ENCODE peak calls at places on chromosomes 2 and 18, in seven cellular contexts. X is CD4-positive, alpha-beta T cell; R is K562; B is sigmoid colon; U is astrocyte of the cerebellum; S is esophagus squamous epithelium; J is upper lobe of right lung. K is an unnamed sample.

GRCh38 chr18:69567813-69568488 is 167.3 kb downstream of the DOK6 start:
- DNase-seq in X (no peak), R (no peak), B (no peak), U (no peak), S (no peak), J (no peak), K (no peak)

GRCh38 chr18:43789234-43790000 is 512.1 kb upstream of the SYT4 start:
- DNase-seq in X (no peak), R (no peak), B (no peak), U (peak), S (no peak), J (no peak), K (peak)

GRCh38 chr18:11320981-11321380 is 171.6 kb upstream of the PIEZO2 start:
- DNase-seq in X (no peak), R (no peak), B (no peak), U (peak), S (no peak), J (no peak), K (peak)

GRCh38 chr2:64052468-64053241 is 33.4 kb upstream of the VPS54 start:
- DNase-seq in X (no peak), R (no peak), B (no peak), U (no peak), S (no peak), J (no peak), K (peak)

GRCh38 chr2:29106980-29107388 is 8.2 kb upstream of the CLIP4 start:
- DNase-seq in X (no peak), R (no peak), B (no peak), U (no peak), S (no peak), J (no peak), K (peak)

GRCh38 chr2:30293303-30293912 is 62.1 kb downstream of the LBH start:
- DNase-seq in X (no peak), R (no peak), B (no peak), U (peak), S (no peak), J (no peak), K (peak)

GRCh38 chr18:6200375-6200774 is 214.3 kb downstream of the L3MBTL4 start:
- DNase-seq in X (no peak), R (no peak), B (no peak), U (no peak), S (no peak), J (no peak), K (no peak)

GRCh38 chr2:202152104-202152771 is 79.2 kb downstream of the KIAA2012 start:
- DNase-seq in X (no peak), R (no peak), B (no peak), U (no peak), S (no peak), J (no peak), K (no peak)

GRCh38 chr2:68775272-68775847 is 40.7 kb downstream of the ARHGAP25 start:
- DNase-seq in X (no peak), R (no peak), B (no peak), U (no peak), S (no peak), J (no peak), K (no peak)

GRCh38 chr2:138421315-138421970 is 80.1 kb upstream of the SPOPL start:
- DNase-seq in X (no peak), R (no peak), B (no peak), U (peak), S (no peak), J (no peak), K (peak)

GRCh38 chr2:182018218-182018617 is 32.6 kb downstream of the PPP1R1C start:
- DNase-seq in X (no peak), R (no peak), B (no peak), U (peak), S (no peak), J (no peak), K (peak)

GRCh38 chr2:11004206-11004605 is 92.5 kb downstream of the KCNF1 start:
- DNase-seq in X (no peak), R (no peak), B (no peak), U (peak), S (no peak), J (no peak), K (peak)

GRCh38 chr2:112275887-112276773 is 733 bp downstream of the ZC3H6 start:
- DNase-seq in X (peak), R (peak), B (peak), U (peak), S (peak), J (peak), K (peak)

GRCh38 chr2:241842067-241842415 is 16.7 kb downstream of the PDCD1 start:
- DNase-seq in X (no peak), R (no peak), B (peak), U (no peak), S (no peak), J (no peak), K (no peak)

GRCh38 chr2:31286961-31287550 is 53.1 kb downstream of the EHD3 start:
- DNase-seq in X (no peak), R (no peak), B (no peak), U (no peak), S (no peak), J (no peak), K (peak)

GRCh38 chr2:11822746-11823411 is 76.4 kb downstream of the LPIN1 start:
- DNase-seq in X (no peak), R (no peak), B (no peak), U (no peak), S (no peak), J (no peak), K (no peak)

GRCh38 chr2:180730976-180731375 is 249.4 kb upstream of the UBE2E3 start:
- DNase-seq in X (no peak), R (no peak), B (no peak), U (no peak), S (no peak), J (no peak), K (peak)

GRCh38 chr2:3974765-3975164 is 271.4 kb downstream of the DCDC2C start:
- DNase-seq in X (no peak), R (no peak), B (no peak), U (no peak), S (no peak), J (no peak), K (no peak)

GRCh38 chr2:95165030-95165370 is 609 bp upstream of the ZNF2 start:
- DNase-seq in X (no peak), R (no peak), B (no peak), U (no peak), S (no peak), J (no peak), K (no peak)

GRCh38 chr2:219522111-219523030 is 8.1 kb downstream of the ASIC4 start:
- DNase-seq in X (no peak), R (peak), B (peak), U (no peak), S (no peak), J (no peak), K (peak)

GRCh38 chr2:101821059-101821805 is 123.7 kb downstream of the MAP4K4 start:
- DNase-seq in X (no peak), R (no peak), B (no peak), U (no peak), S (no peak), J (no peak), K (no peak)

GRCh38 chr2:101820519-101820918 is 123.0 kb downstream of the MAP4K4 start:
- DNase-seq in X (no peak), R (no peak), B (no peak), U (no peak), S (no peak), J (no peak), K (peak)

GRCh38 chr2:101823849-101824248 is 126.3 kb downstream of the MAP4K4 start:
- DNase-seq in X (no peak), R (no peak), B (no peak), U (no peak), S (no peak), J (no peak), K (peak)

GRCh38 chr2:101821828-101822458 is 124.4 kb downstream of the MAP4K4 start:
- DNase-seq in X (no peak), R (no peak), B (no peak), U (no peak), S (no peak), J (no peak), K (no peak)

DNA sequence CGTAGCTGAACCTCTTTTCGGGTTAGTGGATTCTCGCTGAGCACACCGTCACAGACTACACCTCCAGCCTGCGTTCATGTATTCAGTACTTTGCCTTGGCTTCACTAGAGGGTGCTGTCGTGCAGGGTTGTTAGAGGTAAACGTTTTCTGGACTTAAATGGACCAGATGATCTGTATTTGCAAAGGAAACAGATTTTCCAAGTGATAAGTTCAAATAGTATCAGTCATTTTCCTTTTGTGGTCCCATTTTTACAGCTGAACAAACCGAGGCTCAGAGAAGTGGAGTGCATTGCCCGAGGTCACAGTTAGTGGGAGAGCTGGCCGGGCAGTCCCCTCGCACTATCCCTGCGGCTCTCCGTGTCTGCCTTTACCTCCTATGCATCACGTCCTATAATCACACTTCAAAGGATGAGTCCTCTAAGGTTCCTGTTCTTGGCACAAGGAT is 125.9 kb downstream of the MAP4K4 start:
- DNase-seq in X (peak), R (peak), B (peak), U (peak), S (peak), J (no peak), K (peak)
- TF ChIP-seq CTCF in X (peak), R (peak), B (peak), U (peak), S (peak), J (peak), K (peak)

GRCh38 chr2:216012133-216012829 is 1.1 kb downstream of the MREG start:
- DNase-seq in X (no peak), R (no peak), B (no peak), U (peak), S (no peak), J (no peak), K (no peak)
- TF ChIP-seq CTCF in X (no peak), R (no peak), B (no peak), U (peak), S (peak), J (no peak), K (peak)

GRCh38 chr18:34075963-34076860 is 148.5 kb downstream of the NOL4 start:
- DNase-seq in X (no peak), R (no peak), B (no peak), U (no peak), S (no peak), J (no peak), K (no peak)

DNA sequence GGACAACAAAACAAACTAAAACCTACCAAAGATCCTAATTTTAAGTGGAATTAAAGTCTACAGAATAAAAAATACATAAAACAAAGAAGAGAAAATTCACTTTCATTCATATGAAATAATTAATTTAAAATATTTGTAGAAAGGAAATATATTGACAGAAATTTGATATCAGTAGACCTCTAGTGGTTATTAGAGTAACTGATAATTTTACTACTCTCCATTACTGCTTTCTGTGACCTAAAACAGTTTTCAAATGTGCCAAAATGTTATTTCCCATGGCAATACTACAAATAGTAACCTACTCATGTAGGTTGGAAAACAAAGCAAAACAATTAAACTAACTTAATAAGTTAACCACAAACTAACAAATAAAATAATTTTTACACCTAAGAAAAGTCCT is 147.1 kb downstream of the NOL4 start:
- DNase-seq in X (no peak), R (no peak), B (no peak), U (no peak), S (no peak), J (no peak), K (no peak)
- TF ChIP-seq CTCF in X (no peak), R (no peak), B (no peak), U (no peak), S (no peak), J (no peak), K (no peak)

GRCh38 chr2:67041051-67041450 is 356.1 kb upstream of the ETAA1 start:
- DNase-seq in X (no peak), R (no peak), B (no peak), U (no peak), S (no peak), J (no peak), K (no peak)

GRCh38 chr2:67046568-67046967 is 350.6 kb upstream of the ETAA1 start:
- DNase-seq in X (no peak), R (no peak), B (no peak), U (no peak), S (no peak), J (no peak), K (no peak)

GRCh38 chr2:67039701-67040100 is 357.4 kb upstream of the ETAA1 start:
- DNase-seq in X (no peak), R (no peak), B (no peak), U (no peak), S (no peak), J (no peak), K (peak)

GRCh38 chr2:67048314-67048713 is 348.8 kb upstream of the ETAA1 start:
- DNase-seq in X (no peak), R (no peak), B (no peak), U (no peak), S (no peak), J (no peak), K (no peak)

GRCh38 chr2:67043781-67044478 is 353.2 kb upstream of the ETAA1 start:
- DNase-seq in X (no peak), R (no peak), B (no peak), U (no peak), S (no peak), J (no peak), K (no peak)
- TF ChIP-seq CTCF in X (no peak), R (no peak), B (no peak), U (no peak), S (no peak), J (no peak), K (no peak)

DNA sequence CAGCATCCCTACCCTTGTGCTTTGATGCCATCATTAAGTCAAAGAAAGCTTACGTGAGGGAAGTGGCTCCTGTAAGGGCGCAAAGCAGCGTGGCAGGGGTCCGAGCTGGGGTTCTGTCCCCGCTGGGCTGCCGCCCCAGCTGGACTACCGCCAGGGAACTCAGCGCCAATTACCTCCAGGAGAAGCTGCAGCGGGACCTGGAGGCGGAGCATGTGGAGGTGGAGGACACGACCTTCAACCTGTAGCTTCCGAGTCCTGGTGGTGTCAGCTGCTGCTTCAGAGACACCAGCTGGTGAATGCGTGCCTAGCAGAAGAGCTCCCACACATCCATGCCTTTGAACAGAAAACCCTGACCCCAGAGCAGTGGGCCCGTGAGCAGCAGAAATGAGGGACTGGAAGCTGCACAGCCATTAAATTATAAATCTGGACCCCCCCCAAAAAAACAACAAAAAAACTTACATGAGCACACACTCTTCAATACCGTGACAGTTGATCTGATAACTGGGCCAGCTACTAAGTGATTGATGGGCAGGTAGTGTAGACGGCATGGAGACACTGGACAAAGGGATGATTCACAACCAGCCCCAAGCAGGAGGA is 20.1 kb upstream of the YES1 start:
- DNase-seq in X (no peak), R (peak), B (no peak), U (no peak), S (no peak), J (no peak), K (peak)
- TF ChIP-seq CTCF in X (peak), R (peak), B (no peak), U (no peak), S (no peak), J (no peak), K (peak)

GRCh38 chr2:85753525-85754312 is at the start of gene ATOH8:
- DNase-seq in X (no peak), R (peak), B (peak), U (no peak), S (no peak), J (peak), K (peak)
- TF ChIP-seq CTCF in X (no peak), R (no peak), B (no peak), U (no peak), S (no peak), J (no peak), K (no peak)

GRCh38 chr2:86296947-86297346 is 40.5 kb downstream of the REEP1 start:
- DNase-seq in X (no peak), R (no peak), B (no peak), U (no peak), S (no peak), J (no peak), K (no peak)

GRCh38 chr2:86300496-86300895 is 36.9 kb downstream of the REEP1 start:
- DNase-seq in X (no peak), R (no peak), B (no peak), U (no peak), S (no peak), J (peak), K (no peak)

GRCh38 chr2:86297382-86298147 is 39.9 kb downstream of the REEP1 start:
- DNase-seq in X (no peak), R (no peak), B (peak), U (no peak), S (no peak), J (no peak), K (no peak)

GRCh38 chr2:86301010-86301409 is 36.4 kb downstream of the REEP1 start:
- DNase-seq in X (no peak), R (no peak), B (peak), U (no peak), S (no peak), J (peak), K (peak)

DNA sequence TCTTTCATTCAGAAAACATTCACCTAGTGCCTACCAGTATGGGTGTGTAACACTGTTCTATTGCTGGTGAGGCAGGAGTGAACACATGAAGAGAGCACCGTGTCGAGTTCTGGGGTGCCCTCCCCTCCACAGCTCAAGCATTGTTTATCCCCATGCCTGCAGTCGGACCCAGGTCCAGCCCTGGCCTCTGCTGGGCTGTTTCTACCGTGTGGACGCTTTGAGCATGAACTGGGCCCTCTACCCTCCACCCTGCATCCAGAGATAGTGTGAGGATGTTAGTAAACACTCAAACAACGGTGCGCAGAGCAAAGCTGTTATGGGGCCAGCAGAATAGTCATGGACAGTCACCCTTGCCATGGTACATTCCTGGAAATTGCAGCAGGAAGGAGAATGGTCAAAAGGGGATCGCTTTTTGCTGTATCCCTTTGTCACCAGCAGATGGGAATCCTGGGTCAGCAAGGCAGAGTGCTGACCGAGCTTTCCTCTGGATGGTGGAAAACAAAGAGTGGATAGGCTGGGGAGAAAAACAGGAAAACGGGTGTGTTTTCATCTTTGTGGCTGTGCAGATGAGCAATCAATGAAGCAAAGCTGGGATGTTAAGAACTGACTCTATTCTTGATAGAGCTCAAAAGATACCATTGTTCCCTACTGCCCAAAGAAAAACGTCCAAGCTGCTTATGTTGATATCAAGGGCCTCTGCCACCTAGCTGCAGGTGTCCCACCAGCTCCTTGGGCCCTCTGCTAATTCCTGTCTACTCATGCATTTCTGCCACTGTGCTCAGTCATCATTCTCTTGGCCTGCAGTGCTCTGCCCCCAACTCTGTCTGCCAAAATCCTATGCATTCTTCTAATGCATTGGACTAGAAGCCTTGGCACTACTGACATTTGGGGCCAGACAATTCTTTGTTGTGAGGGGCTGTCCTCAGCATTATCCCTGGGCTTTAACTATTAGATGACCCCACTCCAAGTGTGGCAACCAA is 38.7 kb downstream of the REEP1 start:
- DNase-seq in X (no peak), R (no peak), B (no peak), U (no peak), S (no peak), J (peak), K (no peak)
- TF ChIP-seq CTCF in X (no peak), R (peak), B (no peak), U (peak), S (peak), J (peak), K (peak)

GRCh38 chr2:72813841-72814240 is 12.0 kb downstream of the EXOC6B start:
- DNase-seq in X (no peak), R (no peak), B (no peak), U (no peak), S (no peak), J (no peak), K (peak)
- TF ChIP-seq CTCF in X (no peak), R (no peak), B (no peak), U (no peak), S (no peak), J (no peak), K (no peak)

GRCh38 chr18:76149728-76150127 is 345.3 kb downstream of the ZNF516 start:
- DNase-seq in X (no peak), R (no peak), B (no peak), U (no peak), S (no peak), J (no peak), K (no peak)

GRCh38 chr18:76149284-76149683 is 345.8 kb downstream of the ZNF516 start:
- DNase-seq in X (no peak), R (no peak), B (no peak), U (no peak), S (no peak), J (no peak), K (no peak)

GRCh38 chr18:76145506-76145905 is 349.5 kb downstream of the ZNF516 start:
- DNase-seq in X (no peak), R (no peak), B (no peak), U (no peak), S (no peak), J (no peak), K (no peak)

GRCh38 chr18:76145968-76146367 is 349.1 kb downstream of the ZNF516 start:
- DNase-seq in X (no peak), R (no peak), B (no peak), U (no peak), S (no peak), J (no peak), K (no peak)

DNA sequence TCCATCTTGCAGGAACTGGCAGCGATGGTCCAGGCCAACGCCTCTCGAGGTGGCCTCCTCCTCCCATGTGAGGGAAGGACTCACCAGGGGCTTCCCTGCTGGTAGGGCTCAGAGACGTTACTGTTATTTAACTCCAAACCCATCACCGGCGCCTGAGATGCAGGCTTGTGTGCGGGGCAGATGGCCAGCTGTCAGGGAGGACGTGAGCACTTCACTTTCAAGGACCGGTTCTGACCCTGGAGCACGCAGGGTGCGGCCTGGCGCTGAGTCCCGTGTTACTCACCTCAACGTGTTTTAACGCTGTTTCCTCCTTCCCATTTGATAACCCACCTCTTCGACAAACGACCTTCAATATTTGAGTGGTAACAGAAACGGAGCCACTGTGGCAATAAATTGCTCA is 350.2 kb downstream of the ZNF516 start:
- DNase-seq in X (no peak), R (no peak), B (no peak), U (no peak), S (no peak), J (no peak), K (no peak)
- TF ChIP-seq CTCF in X (no peak), R (no peak), B (no peak), U (no peak), S (no peak), J (no peak), K (no peak)

K was measured in choroid plexus epithelial cell.